ENCODE peak calls at places on chromosomes 1 and 21, in eight cellular contexts. R is dorsolateral prefrontal cortex, G is GM12865, H is tibial artery, V is IMR-90, B is OCI-LY7, F is omental fat pad, Y is glutamatergic neuron. S is an unnamed sample.

GRCh38 chr1:146012703-146013565 is 8.6 kb downstream of the HJV start:
- DNase-seq in G (peak), H (no peak), R (no peak), V (peak), Y (no peak), F (no peak), B (peak), S (peak)

GRCh38 chr1:198788561-198789064 is 149.8 kb downstream of the PTPRC start:
- DNase-seq in F (no peak), V (no peak), B (peak), R (no peak), G (peak), Y (peak), H (no peak), S (no peak)

GRCh38 chr1:181504294-181505115 is 21.2 kb downstream of the CACNA1E start:
- DNase-seq in Y (peak), B (peak), H (no peak), F (no peak), V (peak), R (no peak), G (peak), S (no peak)

GRCh38 chr1:3787745-3788605 is 8.3 kb downstream of the LRRC47 start:
- DNase-seq in V (no peak), R (no peak), H (no peak), Y (no peak), B (no peak), F (no peak), G (no peak), S (no peak)

GRCh38 chr1:207021139-207021861 is 11.3 kb downstream of the C1orf116 start:
- DNase-seq in Y (no peak), B (no peak), G (no peak), V (peak), H (no peak), F (no peak), R (peak), S (no peak)

GRCh38 chr1:20717452-20718342 is at the start of gene KIF17:
- DNase-seq in B (peak), F (peak), H (peak), V (peak), G (peak), Y (peak), R (no peak), S (no peak)

GRCh38 chr1:61244114-61244513 is 161.8 kb downstream of the NFIA start:
- DNase-seq in R (no peak), F (no peak), B (no peak), V (peak), G (no peak), H (no peak), Y (no peak), S (peak)

GRCh38 chr1:186042216-186042615 is 308.0 kb downstream of the HMCN1 start:
- DNase-seq in F (no peak), H (no peak), V (no peak), Y (no peak), G (no peak), R (no peak), B (no peak), S (no peak)

GRCh38 chr1:219326843-219327242 is 153.2 kb downstream of the LYPLAL1 start:
- DNase-seq in V (no peak), G (no peak), F (no peak), B (no peak), Y (no peak), H (no peak), R (no peak), S (no peak)

GRCh38 chr1:14944471-14944981 is 209.0 kb upstream of the TMEM51 start:
- DNase-seq in V (no peak), Y (no peak), R (peak), F (no peak), B (no peak), G (no peak), H (no peak), S (no peak)

GRCh38 chr21:44418876-44419230 is 36.5 kb upstream of the LRRC3 start:
- DNase-seq in G (no peak), V (no peak), Y (no peak), B (no peak), H (peak), F (no peak), R (no peak), S (no peak)

GRCh38 chr1:208525417-208525816 is 281.2 kb upstream of the PLXNA2 start:
- DNase-seq in Y (no peak), H (no peak), V (no peak), G (no peak), F (no peak), R (no peak), B (no peak), S (no peak)

GRCh38 chr1:35883681-35884155 is 709 bp downstream of the AGO1 start:
- DNase-seq in V (peak), Y (peak), R (no peak), B (peak), G (peak), H (peak), F (no peak), S (no peak)

GRCh38 chr21:25862596-25862995 is 127.8 kb downstream of the GABPA start:
- DNase-seq in Y (no peak), F (no peak), V (peak), B (peak), R (no peak), H (no peak), G (peak), S (no peak)

GRCh38 chr1:12387641-12388040 is 157.8 kb downstream of the VPS13D start:
- DNase-seq in G (no peak), V (peak), B (no peak), R (no peak), F (no peak), H (no peak), Y (no peak), S (no peak)

GRCh38 chr1:165114889-165115285 is 241.6 kb downstream of the LMX1A start:
- DNase-seq in H (no peak), B (no peak), F (no peak), V (no peak), Y (no peak), R (no peak), G (no peak), S (no peak)

GRCh38 chr1:174769961-174770549 is 229.7 kb upstream of the CACYBP start:
- DNase-seq in Y (no peak), F (no peak), R (no peak), H (no peak), B (peak), G (peak), V (peak), S (peak)

GRCh38 chr1:224774378-224774777 is 155.1 kb upstream of the DNAH14 start:
- DNase-seq in V (no peak), B (no peak), G (no peak), H (no peak), F (no peak), Y (no peak), R (no peak), S (no peak)
- TF ChIP-seq CTCF in V (no peak), B (peak), G (peak), H (no peak), F (no peak), Y (no peak), R (no peak), S (no peak)

DNA sequence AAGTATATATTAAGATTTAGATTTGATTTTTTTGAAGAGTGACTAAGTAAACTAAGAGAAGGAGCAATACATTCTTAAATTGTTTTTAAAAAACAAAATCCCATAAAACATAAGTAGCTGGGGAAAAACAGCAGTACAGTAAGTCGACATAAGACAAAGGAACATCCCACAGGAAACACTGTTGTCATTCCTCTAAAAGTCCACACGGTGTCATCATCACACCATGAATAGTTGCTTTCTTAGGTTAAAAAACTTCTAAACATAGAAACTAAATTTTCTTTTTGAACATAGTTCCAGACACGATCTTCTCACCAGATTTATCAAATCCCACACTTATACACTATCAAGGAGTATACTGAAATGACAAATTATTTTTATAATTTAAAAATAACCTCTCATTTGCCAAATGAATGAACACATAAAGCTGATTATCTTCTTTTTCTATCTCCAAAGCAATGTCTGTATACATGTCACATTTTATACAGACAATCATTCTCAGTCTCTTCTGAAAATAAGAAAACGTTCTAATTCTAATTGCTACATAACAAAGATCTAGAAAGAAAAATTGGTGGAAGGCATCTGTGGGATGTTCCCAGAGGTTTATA is 15.8 kb downstream of the ODF2L start:
- DNase-seq in Y (no peak), B (peak), F (no peak), V (peak), G (peak), H (no peak), R (no peak), S (peak)
- TF ChIP-seq CTCF in Y (peak), B (peak), F (no peak), V (peak), G (peak), H (peak), R (peak), S (peak)

DNA sequence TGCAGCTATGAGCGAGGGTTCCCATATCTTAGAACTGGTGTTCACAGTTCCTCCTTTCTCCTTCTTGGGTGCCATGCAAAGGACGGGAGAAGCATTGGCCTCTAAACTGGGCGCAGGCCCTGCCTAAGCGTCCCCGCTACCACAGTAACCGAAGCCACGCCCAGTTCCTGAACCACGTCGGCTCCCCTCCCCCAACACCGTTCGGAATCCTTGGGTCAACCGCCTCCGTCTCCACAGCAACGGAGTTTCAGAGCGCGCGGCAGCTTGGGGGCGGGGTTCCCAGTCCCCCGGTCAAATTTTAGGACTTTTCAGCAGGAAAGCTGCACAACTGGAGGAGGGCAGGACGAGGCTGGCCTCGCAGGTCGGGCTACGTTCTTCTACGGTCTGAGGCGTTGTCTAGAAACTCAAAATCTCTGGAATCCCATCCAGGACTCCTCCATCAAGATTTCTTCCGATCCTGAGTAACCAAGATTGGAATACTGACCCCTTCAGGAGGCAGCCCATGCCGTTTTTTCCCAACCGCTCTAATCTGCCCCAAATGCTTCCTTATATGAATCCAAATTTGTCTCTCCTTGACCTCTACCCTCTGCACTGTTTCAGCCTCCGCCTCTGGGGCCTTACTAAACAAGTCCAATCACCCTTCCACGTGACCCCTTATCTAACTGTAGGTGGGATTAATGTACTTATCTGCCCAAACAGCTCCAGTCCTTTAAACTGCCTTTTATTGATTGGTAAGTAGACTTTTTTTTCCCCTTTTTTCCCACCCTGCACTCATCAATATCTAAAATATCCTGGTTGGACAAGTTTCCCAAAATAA is at the start of gene SPAG17:
- DNase-seq in G (peak), V (peak), B (no peak), H (peak), F (no peak), R (no peak), Y (peak), S (no peak)
- TF ChIP-seq CTCF in G (no peak), V (peak), B (no peak), H (no peak), F (no peak), R (no peak), Y (no peak), S (peak)

GRCh38 chr1:241823925-241824324 is 24.1 kb upstream of the EXO1 start:
- DNase-seq in B (no peak), F (no peak), R (no peak), V (no peak), H (no peak), G (no peak), Y (no peak), S (no peak)

GRCh38 chr1:241828576-241828975 is 19.4 kb upstream of the EXO1 start:
- DNase-seq in F (no peak), R (no peak), Y (no peak), G (no peak), H (no peak), V (peak), B (no peak), S (no peak)

GRCh38 chr1:241822846-241823245 is 25.2 kb upstream of the EXO1 start:
- DNase-seq in B (no peak), R (no peak), G (no peak), F (no peak), H (no peak), V (no peak), Y (no peak), S (no peak)

GRCh38 chr1:241827308-241827707 is 20.7 kb upstream of the EXO1 start:
- DNase-seq in F (no peak), H (peak), G (no peak), Y (no peak), R (no peak), V (no peak), B (no peak), S (no peak)

DNA sequence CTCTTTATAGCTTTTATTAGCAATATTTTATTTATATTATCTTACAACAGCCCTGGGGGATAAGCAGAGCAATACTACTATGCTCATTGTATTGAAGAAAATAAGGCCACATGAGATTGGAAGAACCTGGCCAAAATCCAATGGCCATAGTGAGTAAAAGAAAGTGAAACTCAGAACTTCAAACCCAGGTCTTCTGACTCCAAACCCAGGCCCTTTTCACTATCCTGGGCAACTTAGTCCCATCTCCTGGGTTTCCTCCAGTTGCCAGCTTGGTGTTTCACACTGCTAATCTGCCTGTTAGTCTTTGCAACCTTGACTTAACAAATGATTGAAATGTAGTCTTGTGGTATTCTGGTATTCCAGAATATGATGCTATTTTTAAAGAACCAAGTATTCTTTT is 22.4 kb upstream of the EXO1 start:
- DNase-seq in B (no peak), R (no peak), G (no peak), Y (no peak), V (peak), F (no peak), H (no peak), S (no peak)
- TF ChIP-seq CTCF in B (no peak), R (no peak), G (no peak), Y (no peak), V (no peak), F (no peak), H (no peak), S (no peak)

GRCh38 chr1:18325151-18325550 is 155.6 kb upstream of the KLHDC7A start:
- DNase-seq in B (no peak), G (no peak), H (no peak), F (no peak), V (no peak), R (no peak), Y (no peak), S (no peak)

GRCh38 chr1:18326171-18326950 is 154.4 kb upstream of the KLHDC7A start:
- DNase-seq in H (no peak), Y (no peak), V (no peak), G (no peak), B (no peak), F (no peak), R (no peak), S (no peak)

GRCh38 chr1:18322353-18323032 is 158.2 kb upstream of the KLHDC7A start:
- DNase-seq in H (no peak), R (no peak), B (peak), G (peak), F (no peak), Y (peak), V (no peak), S (no peak)

GRCh38 chr1:18323259-18323658 is 157.5 kb upstream of the KLHDC7A start:
- DNase-seq in Y (no peak), V (no peak), F (no peak), G (peak), H (no peak), R (no peak), B (no peak), S (no peak)

GRCh38 chr1:18324246-18324645 is 156.5 kb upstream of the KLHDC7A start:
- DNase-seq in F (no peak), Y (no peak), V (no peak), R (no peak), B (no peak), H (no peak), G (no peak), S (no peak)
- TF ChIP-seq CTCF in F (no peak), Y (no peak), V (no peak), R (no peak), B (peak), H (no peak), G (peak), S (no peak)

GRCh38 chr1:1309525-1310385 is 1.4 kb downstream of the PUSL1 start:
- DNase-seq in H (no peak), Y (no peak), F (no peak), G (no peak), V (no peak), B (no peak), R (no peak), S (no peak)
- TF ChIP-seq CTCF in H (no peak), Y (no peak), F (no peak), G (no peak), V (no peak), B (no peak), R (no peak), S (no peak)

GRCh38 chr1:31182352-31182751 is 57.3 kb downstream of the NKAIN1 start:
- DNase-seq in H (peak), F (peak), Y (peak), R (peak), B (peak), G (peak), V (peak), S (peak)
- TF ChIP-seq CTCF in H (no peak), F (peak), Y (no peak), R (peak), B (no peak), G (no peak), V (peak), S (peak)

GRCh38 chr1:175863291-175864050 is 120.1 kb upstream of the TNR start:
- DNase-seq in B (no peak), V (no peak), G (no peak), Y (no peak), F (no peak), R (peak), H (no peak), S (no peak)

GRCh38 chr1:175865041-175865766 is 121.8 kb upstream of the TNR start:
- DNase-seq in H (no peak), G (no peak), V (no peak), Y (no peak), F (no peak), R (peak), B (no peak), S (no peak)

GRCh38 chr1:175864625-175865024 is 121.2 kb upstream of the TNR start:
- DNase-seq in V (no peak), G (no peak), B (no peak), R (no peak), H (no peak), F (no peak), Y (no peak), S (no peak)

GRCh38 chr1:175862418-175862817 is 119.0 kb upstream of the TNR start:
- DNase-seq in Y (no peak), B (no peak), F (no peak), V (no peak), H (no peak), G (no peak), R (no peak), S (no peak)

DNA sequence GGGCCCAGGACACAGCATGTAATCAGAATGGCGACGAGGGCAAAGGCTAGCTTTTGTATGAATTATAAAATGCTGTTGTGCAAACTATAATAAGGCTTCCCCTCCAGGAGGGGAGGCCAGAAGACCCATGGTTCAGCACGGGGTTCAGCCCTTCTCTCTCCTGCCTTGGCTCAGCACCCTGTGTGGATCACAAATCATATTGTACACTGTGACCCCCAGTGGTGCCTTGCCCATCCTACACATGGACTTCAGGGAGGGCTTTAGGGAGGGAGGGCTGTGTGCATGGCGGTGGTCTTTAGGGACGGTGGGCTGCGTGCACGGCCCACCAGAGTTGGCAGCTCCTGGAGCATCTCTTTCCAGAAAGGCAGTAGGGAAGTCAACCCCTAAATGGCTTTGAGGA is 120.8 kb upstream of the TNR start:
- DNase-seq in V (no peak), B (no peak), R (no peak), Y (no peak), F (no peak), H (no peak), G (no peak), S (no peak)
- TF ChIP-seq CTCF in V (no peak), B (no peak), R (no peak), Y (no peak), F (no peak), H (no peak), G (no peak), S (no peak)

GRCh38 chr21:41897690-41898089 is 18.5 kb upstream of the PRDM15 start:
- DNase-seq in H (no peak), F (no peak), V (no peak), G (no peak), R (no peak), B (no peak), Y (no peak), S (no peak)
- TF ChIP-seq CTCF in H (no peak), F (no peak), V (no peak), G (no peak), R (no peak), B (no peak), Y (no peak), S (no peak)